ENCODE peak calls at places on chromosomes 12 and 14, in five cellular contexts. H is SK-N-SH; I is activated effector memory CD4-positive, alpha-beta T cell treated with anti-CD3 and anti-CD28 coated beads, Interleukin-2, amount 50 U/mL, for 16 hours; V is T follicular helper cell; R is foreskin fibroblast. A is an unnamed sample.

GRCh38 chr14:95255487-95255886 is 64.2 kb downstream of the CLMN start:
- DNase-seq in H (no peak), I (no peak), V (no peak), R (peak; percentile 56), A (peak; percentile 70)

GRCh38 chr12:127519766-127520165 is 747.2 kb upstream of the TMEM132C start:
- DNase-seq in H (no peak), I (no peak), V (no peak), R (no peak), A (no peak)

GRCh38 chr12:69779928-69780327 is 41.3 kb downstream of the RAB3IP start:
- DNase-seq in H (peak; percentile 28), I (no peak), V (no peak), R (peak; percentile 24), A (peak; percentile 34)

GRCh38 chr14:52694761-52695480 is 437 bp downstream of the ERO1A start:
- DNase-seq in H (peak; percentile 63), I (peak; percentile 85), V (peak; percentile 44), R (peak; percentile 59), A (peak; percentile 47)

GRCh38 chr14:106831322-106831720 is 1304.9 kb downstream of the TMEM121 start:
- DNase-seq in H (peak; percentile 28), I (peak; percentile 81), V (peak; percentile 29), R (no peak), A (peak; percentile 66)

GRCh38 chr14:20751963-20752562 is 6.4 kb downstream of the EDDM3A start:
- DNase-seq in H (no peak), I (no peak), V (no peak), R (no peak), A (no peak)

GRCh38 chr12:2543801-2544200 is 251.0 kb upstream of the FKBP4 start:
- DNase-seq in H (no peak), I (no peak), V (no peak), R (no peak), A (no peak)

GRCh38 chr12:45725631-45726593 is 3.6 kb upstream of the ARID2 start:
- DNase-seq in H (peak; percentile 42), I (peak; percentile 69), V (no peak), R (peak; percentile 67), A (peak; percentile 44)

A was measured in GM13976.